ENCODE peak calls at places on chromosomes 2 and 18, in five cellular contexts. L is NCI-H1417, V is GM13977, U is NCI-H774, J is uterus. O is an unnamed sample.

GRCh38 chr2:155298001-155298400 is 599.5 kb downstream of the KCNJ3 start:
- DNase-seq in L (no peak), V (no peak), U (no peak), J (no peak), O (no peak)

GRCh38 chr18:49894827-49895226 is 81.5 kb upstream of the ACAA2 start:
- DNase-seq in L (no peak), V (no peak), U (no peak), J (no peak), O (no peak)

GRCh38 chr2:149364839-149365238 is 34.5 kb downstream of the LYPD6 start:
- DNase-seq in L (no peak), V (no peak), U (no peak), J (no peak), O (no peak)

GRCh38 chr2:177353084-177353483 is 39.5 kb upstream of the AGPS start:
- DNase-seq in L (no peak), V (no peak), U (no peak), J (peak; percentile 31), O (no peak)

GRCh38 chr2:71583876-71584275 is 130.5 kb downstream of the DYSF start:
- DNase-seq in L (no peak), V (no peak), U (no peak), J (no peak), O (peak; percentile 9)

GRCh38 chr18:67300498-67300897 is 216.0 kb downstream of the DSEL start:
- DNase-seq in L (no peak), V (no peak), U (no peak), J (no peak), O (no peak)

GRCh38 chr18:68725341-68725740 is 10.4 kb upstream of the TMX3 start:
- DNase-seq in L (no peak), V (no peak), U (no peak), J (no peak), O (no peak)

GRCh38 chr2:55843096-55843991 is 80.2 kb downstream of the EFEMP1 start:
- DNase-seq in L (peak; percentile 48), V (no peak), U (peak; percentile 63), J (no peak), O (peak; percentile 68)

GRCh38 chr2:240922982-240923537 is 16.9 kb downstream of the CROCC2 start:
- DNase-seq in L (peak; percentile 43), V (no peak), U (no peak), J (peak; percentile 12), O (no peak)

GRCh38 chr2:238169708-238170251 is 11.0 kb downstream of the ERFE start:
- DNase-seq in L (no peak), V (peak; percentile 23), U (no peak), J (no peak), O (peak; percentile 20)

GRCh38 chr2:188181884-188182283 is 109.8 kb upstream of the GULP1 start:
- DNase-seq in L (no peak), V (no peak), U (no peak), J (no peak), O (no peak)

GRCh38 chr2:95041824-95042442 is 16.4 kb downstream of the MAL start:
- DNase-seq in L (no peak), V (peak; percentile 60), U (no peak), J (no peak), O (no peak)